ENCODE peak calls at places on chromosomes 16 and 17, in eight cellular contexts. A, C, U, I, Z, Y, Q and L are unnamed samples.

GRCh38 chr17:76399175-76400172 is 15.1 kb downstream of the SPHK1 start:
- DNase-seq in A (no peak), U (no peak), I (no peak), Y (no peak), Q (no peak), C (no peak), Z (no peak), L (no peak)

GRCh38 chr16:19844945-19845641 is 39.6 kb downstream of the GPRC5B start:
- DNase-seq in Z (no peak), I (no peak), Y (no peak), U (no peak), C (no peak), Q (no peak), A (no peak), L (no peak)

GRCh38 chr16:47026492-47026891 is 53.0 kb upstream of the DNAJA2 start:
- DNase-seq in Q (no peak), A (no peak), C (no peak), Y (no peak), I (no peak), Z (no peak), U (no peak), L (no peak)

GRCh38 chr16:8355714-8356113 is 234.6 kb downstream of the TMEM114 start:
- DNase-seq in I (no peak), U (no peak), Y (no peak), A (no peak), C (no peak), Q (no peak), Z (no peak), L (no peak)

GRCh38 chr16:69520800-69521602 is 44.8 kb upstream of the NFAT5 start:
- DNase-seq in C (no peak), I (no peak), A (no peak), Y (no peak), Q (no peak), Z (no peak), U (peak), L (no peak)

GRCh38 chr17:82609655-82610054 is 38.6 kb downstream of the WDR45B start:
- DNase-seq in U (no peak), A (no peak), Z (no peak), I (no peak), C (no peak), Q (no peak), Y (no peak), L (no peak)

GRCh38 chr17:61405047-61405685 is 5.5 kb downstream of the TBX2 start:
- DNase-seq in Y (no peak), Q (no peak), U (no peak), A (no peak), C (no peak), Z (no peak), I (no peak), L (no peak)

GRCh38 chr17:80737106-80738019 is 192.7 kb downstream of the RPTOR start:
- DNase-seq in Q (no peak), Z (no peak), A (no peak), C (no peak), Y (no peak), I (no peak), U (peak), L (no peak)

GRCh38 chr17:20073056-20073979 is 64.2 kb downstream of the SPECC1 start:
- DNase-seq in C (peak), Y (no peak), A (no peak), Z (no peak), I (no peak), U (peak), Q (no peak), L (no peak)

GRCh38 chr16:20673882-20674683 is 23.4 kb downstream of the ACSM1 start:
- DNase-seq in Y (no peak), A (no peak), Q (peak), U (no peak), C (no peak), Z (no peak), I (no peak), L (no peak)